ENCODE peak calls at places on chromosomes 1 and 21, in eight cellular contexts. K, R, F, H, D, S, G and Y are unnamed samples.

GRCh38 chr1:161486806-161487482 is 18.3 kb upstream of the FCGR2A start:
- DNase-seq in K (peak; percentile 92), R (peak; percentile 68), F (no peak), H (no peak), D (peak; percentile 18), S (peak; percentile 81), G (peak; percentile 80), Y (no peak)

GRCh38 chr21:36087362-36088138 is 17.7 kb downstream of the CBR1 start:
- DNase-seq in K (peak; percentile 73), R (no peak), F (no peak), H (no peak), D (no peak), S (peak; percentile 49), G (no peak), Y (peak; percentile 73)

GRCh38 chr1:52659356-52659755 is 26.4 kb downstream of the SHISAL2A start:
- DNase-seq in K (no peak), R (no peak), F (no peak), H (no peak), D (no peak), S (peak; percentile 18), G (no peak), Y (no peak)

GRCh38 chr1:65955503-65955902 is 162.8 kb downstream of the PDE4B start:
- DNase-seq in K (no peak), R (no peak), F (no peak), H (no peak), D (no peak), S (no peak), G (no peak), Y (no peak)

GRCh38 chr1:25810341-25811299 is 9.1 kb upstream of the MTFR1L start:
- DNase-seq in K (peak; percentile 90), R (peak; percentile 41), F (peak; percentile 74), H (peak; percentile 84), D (peak; percentile 68), S (peak; percentile 67), G (peak; percentile 62), Y (peak; percentile 36)

GRCh38 chr21:35217504-35218060 is 168.5 kb upstream of the RUNX1 start:
- DNase-seq in K (peak; percentile 30), R (peak; percentile 82), F (no peak), H (no peak), D (no peak), S (peak; percentile 93), G (no peak), Y (no peak)

GRCh38 chr1:162535501-162535900 is 26.0 kb upstream of the UAP1 start:
- DNase-seq in K (no peak), R (no peak), F (no peak), H (no peak), D (no peak), S (peak; percentile 19), G (no peak), Y (no peak)

GRCh38 chr1:248521856-248522255 is 14.0 kb downstream of the OR2G6 start:
- DNase-seq in K (no peak), R (no peak), F (no peak), H (no peak), D (no peak), S (no peak), G (no peak), Y (no peak)

GRCh38 chr1:3440711-3441389 is 13.6 kb upstream of the ARHGEF16 start:
- DNase-seq in K (no peak), R (no peak), F (no peak), H (no peak), D (no peak), S (no peak), G (peak; percentile 35), Y (no peak)

GRCh38 chr1:152565115-152565514 is 1.5 kb downstream of the LCE3E start:
- DNase-seq in K (no peak), R (no peak), F (no peak), H (no peak), D (no peak), S (no peak), G (no peak), Y (no peak)

GRCh38 chr1:244896550-244896949 is 32.2 kb upstream of the HNRNPU start:
- DNase-seq in K (no peak), R (peak; percentile 91), F (no peak), H (no peak), D (no peak), S (peak; percentile 59), G (no peak), Y (no peak)

GRCh38 chr1:52748119-52748518 is 21.9 kb downstream of the ZYG11B start:
- DNase-seq in K (no peak), R (peak; percentile 13), F (no peak), H (no peak), D (no peak), S (peak; percentile 27), G (no peak), Y (no peak)

GRCh38 chr21:43686811-43687565 is 27.6 kb downstream of the RRP1B start:
- DNase-seq in K (no peak), R (no peak), F (no peak), H (no peak), D (no peak), S (no peak), G (no peak), Y (no peak)
- H3K27ac ChIP-seq in K (no peak overlapping the region), R (no peak overlapping the region), F (no peak overlapping the region), H (no peak overlapping the region), D (no peak overlapping the region), S (no peak overlapping the region), G (no peak overlapping the region), Y (no peak overlapping the region)

GRCh38 chr1:62784509-62785365 is 805 bp downstream of the ATG4C start:
- DNase-seq in K (no peak), R (peak; percentile 38), F (no peak), H (no peak), D (no peak), S (peak; percentile 60), G (no peak), Y (no peak)
- H3K27ac ChIP-seq in K (no peak overlapping the region), R (peak overlapping the region; percentile 94), F (peak overlapping the region; percentile 94), H (peak overlapping the region; percentile 94), D (peak overlapping the region; percentile 90), S (no peak overlapping the region), G (peak overlapping the region; percentile 97), Y (peak overlapping the region; percentile 99)

GRCh38 chr1:9539165-9539828 is at the start of gene SLC25A33:
- DNase-seq in K (peak; percentile 97), R (peak; percentile 98), F (peak; percentile 99), H (peak; percentile 96), D (peak; percentile 95), S (peak; percentile 98), G (peak; percentile 97), Y (peak; percentile 94)

GRCh38 chr1:9538669-9539164 is 548 bp upstream of the SLC25A33 start:
- DNase-seq in K (no peak), R (no peak), F (no peak), H (peak; percentile 58), D (no peak), S (no peak), G (no peak), Y (no peak)

GRCh38 chr1:9544926-9545325 is 5.7 kb downstream of the SLC25A33 start:
- DNase-seq in K (no peak), R (no peak), F (no peak), H (no peak), D (no peak), S (no peak), G (no peak), Y (no peak)

GRCh38 chr1:9539829-9540550 is 725 bp downstream of the SLC25A33 start:
- DNase-seq in K (peak; percentile 68), R (peak; percentile 46), F (peak; percentile 62), H (peak; percentile 70), D (peak; percentile 43), S (peak; percentile 84), G (peak; percentile 60), Y (peak; percentile 74)

GRCh38 chr1:9542425-9542824 is 3.2 kb downstream of the SLC25A33 start:
- DNase-seq in K (no peak), R (peak; percentile 63), F (no peak), H (no peak), D (no peak), S (peak; percentile 46), G (peak; percentile 64), Y (no peak)
- H3K27ac ChIP-seq in K (no peak overlapping the region), R (no peak overlapping the region), F (peak overlapping the region; percentile 37), H (no peak overlapping the region), D (no peak overlapping the region), S (no peak overlapping the region), G (no peak overlapping the region), Y (no peak overlapping the region)

GRCh38 chr1:240091614-240092300 is at the start of gene FMN2:
- DNase-seq in K (peak; percentile 78), R (no peak), F (no peak), H (no peak), D (no peak), S (peak; percentile 80), G (peak; percentile 66), Y (no peak)
- H3K27ac ChIP-seq in K (no peak within 1 kb of the TSS), R (peak within 1 kb of the TSS; percentile 54), F (no peak within 1 kb of the TSS), H (no peak within 1 kb of the TSS), D (no peak within 1 kb of the TSS), S (peak within 1 kb of the TSS; percentile 13), G (no peak within 1 kb of the TSS), Y (peak within 1 kb of the TSS; percentile 58)

GRCh38 chr1:33867684-33868083 is 3.8 kb downstream of the HMGB4 start:
- DNase-seq in K (no peak), R (no peak), F (no peak), H (no peak), D (no peak), S (no peak), G (no peak), Y (no peak)
- H3K27ac ChIP-seq in K (no peak overlapping the region), R (no peak overlapping the region), F (no peak overlapping the region), H (no peak overlapping the region), D (no peak overlapping the region), S (no peak overlapping the region), G (no peak overlapping the region), Y (no peak overlapping the region)

DNA sequence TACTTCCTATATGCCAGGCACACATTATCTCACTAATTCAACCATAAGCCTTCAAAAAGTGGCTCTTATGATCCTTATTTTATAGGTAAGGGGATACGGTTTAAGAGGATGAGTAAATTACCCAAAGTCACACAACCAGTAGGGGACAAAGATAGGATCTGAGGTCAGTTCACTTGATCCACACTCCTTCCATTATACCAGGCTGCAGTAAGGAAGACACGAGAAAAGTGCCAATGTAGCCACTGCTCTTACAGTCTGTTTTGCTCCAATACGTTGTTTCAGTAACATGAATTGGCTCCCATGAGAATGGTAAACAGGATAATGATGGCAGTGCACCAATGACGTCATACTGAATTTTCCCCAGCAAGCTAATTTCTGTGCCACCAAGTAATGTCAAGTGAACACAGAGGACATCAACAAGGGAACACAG is 15.4 kb upstream of the GUCA2A start:
- DNase-seq in K (no peak), R (peak; percentile 30), F (no peak), H (no peak), D (no peak), S (no peak), G (no peak), Y (no peak)
- H3K27ac ChIP-seq in K (peak overlapping the region; percentile 11), R (no peak overlapping the region), F (no peak overlapping the region), H (no peak overlapping the region), D (no peak overlapping the region), S (no peak overlapping the region), G (peak overlapping the region; percentile 65), Y (no peak overlapping the region)